ENCODE peak calls at places on chromosomes 1 and 21, in seven cellular contexts. Z, A, D, H, Y, R and P are unnamed samples.

GRCh38 chr1:8055973-8056372 is 29.9 kb upstream of the ERRFI1 start:
- DNase-seq in Z (no peak), A (peak), D (peak), H (no peak), Y (no peak), R (no peak), P (no peak)

GRCh38 chr21:29645666-29646553 is 293.9 kb downstream of the GRIK1 start:
- DNase-seq in Z (no peak), A (no peak), D (peak), H (no peak), Y (no peak), R (no peak), P (no peak)

GRCh38 chr1:23178931-23179330 is 10.3 kb upstream of the LUZP1 start:
- DNase-seq in Z (no peak), A (no peak), D (peak), H (no peak), Y (no peak), R (no peak), P (no peak)

GRCh38 chr1:95127380-95127779 is 10.2 kb downstream of the TLCD4 start:
- DNase-seq in Z (no peak), A (no peak), D (no peak), H (no peak), Y (no peak), R (no peak), P (no peak)

GRCh38 chr1:21289700-21290545 is at the start of gene ECE1:
- DNase-seq in Z (peak), A (no peak), D (no peak), H (peak), Y (peak), R (no peak), P (peak)

GRCh38 chr21:45373991-45374816 is 30.8 kb upstream of the COL18A1 start:
- DNase-seq in Z (no peak), A (no peak), D (no peak), H (peak), Y (peak), R (no peak), P (no peak)

GRCh38 chr1:203584040-203584439 is 42.6 kb upstream of the ATP2B4 start:
- DNase-seq in Z (no peak), A (no peak), D (peak), H (no peak), Y (no peak), R (no peak), P (peak)

GRCh38 chr1:71861022-71861421 is 421.3 kb downstream of the NEGR1 start:
- DNase-seq in Z (no peak), A (peak), D (peak), H (no peak), Y (no peak), R (no peak), P (no peak)

GRCh38 chr1:20837554-20838192 is 50.6 kb upstream of the HP1BP3 start:
- DNase-seq in Z (no peak), A (no peak), D (peak), H (no peak), Y (no peak), R (no peak), P (no peak)

GRCh38 chr1:207805841-207806421 is 54.1 kb downstream of the CD46 start:
- DNase-seq in Z (peak), A (peak), D (peak), H (peak), Y (peak), R (peak), P (peak)

DNA sequence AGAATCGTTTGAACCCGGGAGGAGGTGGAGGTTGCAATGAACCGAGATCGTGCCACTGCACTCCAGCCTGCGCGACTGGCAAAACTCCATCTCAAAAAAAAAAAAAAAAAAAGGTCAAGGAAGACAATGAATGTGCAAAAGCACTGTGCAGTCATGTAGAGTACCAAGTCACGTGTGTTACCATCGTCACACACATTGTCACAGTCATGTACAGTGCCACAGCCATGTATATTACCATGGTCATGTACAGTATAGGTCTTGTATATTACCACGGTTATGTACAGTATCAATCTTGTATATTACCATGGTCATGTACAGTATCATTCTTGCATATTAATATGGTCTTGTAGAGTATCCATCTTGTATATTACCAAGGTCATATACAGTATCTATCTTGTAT is 13.0 kb downstream of the DHRS3 start:
- DNase-seq in Z (no peak), A (no peak), D (no peak), H (no peak), Y (no peak), R (no peak), P (no peak)
- H3K4me3 ChIP-seq in Z (no peak), A (no peak), D (no peak), H (no peak), Y (no peak), R (no peak), P (no peak)

GRCh38 chr1:154117642-154118041 is 37.2 kb downstream of the NUP210L start:
- DNase-seq in Z (no peak), A (no peak), D (no peak), H (no peak), Y (no peak), R (no peak), P (no peak)

GRCh38 chr1:154115180-154115579 is 39.7 kb downstream of the NUP210L start:
- DNase-seq in Z (no peak), A (no peak), D (peak), H (no peak), Y (no peak), R (no peak), P (no peak)
- TF ChIP-seq CTCF in Z (no peak), A (no peak), D (no peak), H (no peak), Y (no peak), R (no peak), P (no peak)

DNA sequence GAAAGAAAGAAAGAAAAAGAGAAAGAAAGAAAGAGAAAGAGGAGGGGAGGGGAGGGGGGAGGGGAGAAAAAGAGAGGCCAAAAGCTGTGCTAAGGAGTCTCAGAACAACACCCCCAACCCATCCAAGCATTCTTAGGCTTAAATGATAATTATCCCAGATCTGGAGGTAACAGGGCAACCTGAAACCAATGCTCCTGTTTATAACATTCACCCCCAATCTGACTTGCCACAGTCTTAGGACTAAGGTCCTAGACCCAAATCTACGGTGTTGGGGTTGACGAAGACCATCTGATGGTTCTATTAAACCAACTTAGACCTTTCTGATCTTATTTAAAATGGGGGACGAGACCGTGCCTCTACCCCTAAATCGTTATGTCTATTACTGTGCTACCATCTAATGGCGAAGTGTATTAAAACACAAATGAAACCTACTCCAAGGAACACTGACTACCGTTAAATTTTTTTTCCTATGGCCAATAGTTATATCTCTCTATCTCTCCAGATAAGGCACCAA is 119.3 kb upstream of the CDC42BPA start:
- DNase-seq in Z (peak), A (no peak), D (peak), H (no peak), Y (no peak), R (no peak), P (peak)
- H3K4me3 ChIP-seq in Z (peak), A (peak), D (no peak), H (peak), Y (no peak), R (peak), P (no peak)

GRCh38 chr1:110477445-110477957 is 26.6 kb downstream of the PROK1 start:
- DNase-seq in Z (peak), A (no peak), D (no peak), H (no peak), Y (no peak), R (no peak), P (peak)
- TF ChIP-seq CTCF in Z (peak), A (peak), D (no peak), H (no peak), Y (no peak), R (peak), P (peak)

GRCh38 chr1:57188169-57188568 is 222.4 kb upstream of the C8B start:
- DNase-seq in Z (no peak), A (no peak), D (no peak), H (no peak), Y (no peak), R (no peak), P (no peak)
- H3K4me3 ChIP-seq in Z (no peak), A (no peak), D (no peak), H (no peak), Y (no peak), R (no peak), P (no peak)